ENCODE peak calls at places on chromosomes 2 and 18, in six cellular contexts. H is heart right ventricle, A is PC-9, G is ovary, P is tibial nerve, R is lower lobe of right lung. Z is an unnamed sample.

GRCh38 chr2:147449323-147450080 is 395.3 kb upstream of the ACVR2A start:
- DNase-seq in H (no peak), A (no peak), G (no peak), P (no peak), R (no peak), Z (no peak)

GRCh38 chr2:96962567-96963203 is 23.7 kb downstream of the FAM178B start:
- DNase-seq in H (no peak), A (no peak), G (no peak), P (no peak), R (no peak), Z (peak)

GRCh38 chr2:20955277-20956026 is 88.4 kb downstream of the APOB start:
- DNase-seq in H (no peak), A (no peak), G (no peak), P (no peak), R (no peak), Z (no peak)

GRCh38 chr2:180056367-180057118 is 49.4 kb upstream of the CWC22 start:
- DNase-seq in H (no peak), A (no peak), G (no peak), P (no peak), R (no peak), Z (no peak)

GRCh38 chr2:128791983-128792315 is 473.3 kb upstream of the HS6ST1 start:
- DNase-seq in H (no peak), A (no peak), G (no peak), P (no peak), R (no peak), Z (no peak)

GRCh38 chr2:113117594-113118262 is 9.7 kb upstream of the IL1RN start:
- DNase-seq in H (no peak), A (peak), G (no peak), P (no peak), R (peak), Z (no peak)

GRCh38 chr2:190879474-190880373 is 897 bp upstream of the GLS start:
- DNase-seq in H (no peak), A (no peak), G (no peak), P (no peak), R (no peak), Z (no peak)

GRCh38 chr18:80183273-80184050 is 63.9 kb downstream of the PARD6G start:
- DNase-seq in H (no peak), A (no peak), G (no peak), P (no peak), R (no peak), Z (no peak)

GRCh38 chr18:42882146-42882545 is 233.3 kb downstream of the RIT2 start:
- DNase-seq in H (no peak), A (no peak), G (no peak), P (no peak), R (no peak), Z (no peak)

GRCh38 chr18:8938817-8939216 is 163.7 kb upstream of the NDUFV2 start:
- DNase-seq in H (no peak), A (no peak), G (no peak), P (no peak), R (no peak), Z (peak)

GRCh38 chr2:239245872-239246701 is 154.7 kb downstream of the HDAC4 start:
- DNase-seq in H (no peak), A (peak), G (peak), P (no peak), R (no peak), Z (no peak)

GRCh38 chr2:138095336-138095735 is 131.1 kb downstream of the HNMT start:
- DNase-seq in H (no peak), A (no peak), G (no peak), P (no peak), R (no peak), Z (no peak)

GRCh38 chr2:133264951-133265949 is 303.0 kb downstream of the NCKAP5 start:
- DNase-seq in H (peak), A (no peak), G (peak), P (no peak), R (peak), Z (no peak)

GRCh38 chr2:42098571-42099430 is 51.0 kb downstream of the PKDCC start:
- DNase-seq in H (no peak), A (no peak), G (no peak), P (no peak), R (peak), Z (no peak)

GRCh38 chr2:20450201-20451108 is 3.6 kb downstream of the RHOB start:
- DNase-seq in H (peak), A (no peak), G (peak), P (peak), R (no peak), Z (no peak)

GRCh38 chr18:49360582-49360981 is 99.9 kb downstream of the DYM start:
- DNase-seq in H (no peak), A (no peak), G (no peak), P (no peak), R (no peak), Z (no peak)

GRCh38 chr18:66682855-66683322 is 79.0 kb upstream of the CDH19 start:
- DNase-seq in H (no peak), A (no peak), G (no peak), P (no peak), R (no peak), Z (no peak)

GRCh38 chr2:147076634-147077033 is 768.2 kb upstream of the ACVR2A start:
- DNase-seq in H (no peak), A (no peak), G (no peak), P (no peak), R (no peak), Z (no peak)

GRCh38 chr18:52054301-52054700 is 285.7 kb upstream of the DCC start:
- DNase-seq in H (no peak), A (no peak), G (no peak), P (no peak), R (no peak), Z (no peak)

GRCh38 chr2:106061971-106062370 is 132.1 kb downstream of the UXS1 start:
- DNase-seq in H (no peak), A (no peak), G (no peak), P (no peak), R (no peak), Z (no peak)

GRCh38 chr18:77209587-77209986 is 40.1 kb upstream of the GALR1 start:
- DNase-seq in H (no peak), A (no peak), G (no peak), P (no peak), R (no peak), Z (no peak)

GRCh38 chr2:119029297-119029696 is 87.3 kb downstream of the MARCO start:
- DNase-seq in H (no peak), A (no peak), G (no peak), P (no peak), R (no peak), Z (no peak)

GRCh38 chr2:229910832-229911412 is 10.9 kb downstream of the TRIP12 start:
- DNase-seq in H (no peak), A (no peak), G (no peak), P (no peak), R (no peak), Z (peak)

GRCh38 chr2:37555457-37555856 is 116.0 kb downstream of the CDC42EP3 start:
- DNase-seq in H (peak), A (no peak), G (no peak), P (no peak), R (peak), Z (peak)

GRCh38 chr2:183105402-183106134 is 18.7 kb upstream of the NUP35 start:
- DNase-seq in H (no peak), A (no peak), G (no peak), P (no peak), R (no peak), Z (no peak)

GRCh38 chr2:196279496-196279895 is 108.1 kb upstream of the STK17B start:
- DNase-seq in H (no peak), A (no peak), G (no peak), P (no peak), R (no peak), Z (no peak)

GRCh38 chr2:28269019-28269784 is 123.5 kb upstream of the FOSL2 start:
- DNase-seq in H (no peak), A (peak), G (no peak), P (no peak), R (no peak), Z (no peak)

GRCh38 chr2:25029183-25029554 is 12.7 kb upstream of the EFR3B start:
- DNase-seq in H (no peak), A (no peak), G (no peak), P (no peak), R (no peak), Z (no peak)

GRCh38 chr2:166768393-166769123 is 119.7 kb upstream of the XIRP2 start:
- DNase-seq in H (no peak), A (no peak), G (no peak), P (no peak), R (no peak), Z (no peak)

GRCh38 chr2:98822301-98823164 is 91.6 kb upstream of the MGAT4A start:
- DNase-seq in H (peak), A (no peak), G (peak), P (no peak), R (peak), Z (no peak)

GRCh38 chr2:65063426-65063825 is 7.2 kb downstream of the CEP68 start:
- DNase-seq in H (no peak), A (no peak), G (no peak), P (no peak), R (no peak), Z (no peak)

GRCh38 chr18:12659904-12660605 is 2.1 kb upstream of the SPIRE1 start:
- DNase-seq in H (no peak), A (peak), G (peak), P (no peak), R (no peak), Z (peak)

GRCh38 chr18:59477849-59478248 is 118.8 kb upstream of the LMAN1 start:
- DNase-seq in H (no peak), A (no peak), G (no peak), P (no peak), R (no peak), Z (no peak)

GRCh38 chr2:109174626-109175349 is 45.8 kb downstream of the SH3RF3 start:
- DNase-seq in H (no peak), A (no peak), G (no peak), P (no peak), R (no peak), Z (no peak)

GRCh38 chr2:109174214-109174613 is 45.2 kb downstream of the SH3RF3 start:
- DNase-seq in H (no peak), A (no peak), G (no peak), P (no peak), R (no peak), Z (no peak)

GRCh38 chr2:109176928-109177327 is 47.9 kb downstream of the SH3RF3 start:
- DNase-seq in H (no peak), A (no peak), G (no peak), P (no peak), R (no peak), Z (no peak)

GRCh38 chr2:109176489-109176888 is 47.5 kb downstream of the SH3RF3 start:
- DNase-seq in H (no peak), A (no peak), G (no peak), P (no peak), R (no peak), Z (no peak)

GRCh38 chr2:109175350-109175678 is 46.3 kb downstream of the SH3RF3 start:
- DNase-seq in H (no peak), A (no peak), G (no peak), P (no peak), R (no peak), Z (no peak)
- H3K27ac ChIP-seq in H (no peak), A (no peak), G (no peak), P (no peak), R (no peak), Z (no peak)

GRCh38 chr2:213627054-213627710 is 342.9 kb downstream of the SPAG16 start:
- DNase-seq in H (no peak), A (no peak), G (no peak), P (no peak), R (no peak), Z (no peak)
- TF ChIP-seq CTCF in H (no peak), A (no peak), G (no peak), P (no peak), R (no peak), Z (no peak)

GRCh38 chr2:85421706-85422457 is 3.4 kb downstream of the SH2D6 start:
- DNase-seq in H (no peak), A (no peak), G (no peak), P (no peak), R (no peak), Z (no peak)
- H3K27ac ChIP-seq in H (peak), A (peak), G (no peak), P (peak), R (peak), Z (peak)

DNA sequence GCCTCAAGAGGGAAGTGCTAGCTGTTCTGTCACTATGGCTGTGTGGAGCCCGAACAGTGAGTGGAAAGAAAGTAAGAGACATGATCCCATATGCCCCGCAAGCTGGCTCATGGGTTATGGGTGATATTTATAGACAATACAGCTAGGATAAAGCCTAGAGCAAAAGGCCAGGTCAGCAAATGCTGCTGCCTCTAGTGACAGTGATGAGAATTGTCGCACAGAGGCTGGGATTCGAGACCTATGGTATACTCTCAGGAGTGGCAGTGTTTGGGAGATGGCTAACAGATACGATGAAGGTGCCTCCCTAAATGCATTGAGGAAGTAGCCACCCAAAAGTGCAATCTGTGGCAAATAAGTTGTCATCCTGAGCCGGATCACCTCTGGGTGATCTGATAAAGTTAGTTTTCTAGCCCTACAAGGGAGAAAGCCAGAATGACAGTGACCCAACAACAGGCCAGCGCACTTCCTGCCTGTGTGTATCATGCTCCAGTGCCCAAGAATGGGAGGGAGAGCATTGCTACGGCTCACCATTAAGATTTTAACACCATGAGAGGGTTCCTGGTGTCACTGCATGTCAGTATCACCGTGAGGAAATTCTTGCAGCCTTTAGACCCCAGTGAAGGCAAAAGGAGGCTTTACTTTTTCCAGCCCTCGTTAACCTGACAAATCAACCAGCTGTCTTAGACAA is 92.3 kb upstream of the TGFA start:
- DNase-seq in H (no peak), A (peak), G (no peak), P (no peak), R (no peak), Z (peak)
- TF ChIP-seq CTCF in H (peak), A (peak), G (no peak), P (no peak), R (no peak), Z (peak)

GRCh38 chr2:240584486-240585031 is 2.0 kb upstream of the CAPN10 start:
- DNase-seq in H (peak), A (no peak), G (no peak), P (no peak), R (peak), Z (peak)
- H3K27ac ChIP-seq in H (peak), A (no peak), G (no peak), P (peak), R (peak), Z (peak)

GRCh38 chr2:170365003-170365402 is 187.1 kb downstream of the MYO3B start:
- DNase-seq in H (no peak), A (no peak), G (no peak), P (no peak), R (no peak), Z (no peak)

GRCh38 chr2:170361359-170361936 is 183.5 kb downstream of the MYO3B start:
- DNase-seq in H (no peak), A (peak), G (no peak), P (no peak), R (no peak), Z (peak)

GRCh38 chr2:170360546-170361358 is 182.8 kb downstream of the MYO3B start:
- DNase-seq in H (no peak), A (no peak), G (no peak), P (no peak), R (no peak), Z (no peak)

GRCh38 chr2:170362313-170362795 is 184.4 kb downstream of the MYO3B start:
- DNase-seq in H (no peak), A (no peak), G (no peak), P (no peak), R (no peak), Z (no peak)

GRCh38 chr2:170362895-170363582 is 185.1 kb downstream of the MYO3B start:
- DNase-seq in H (no peak), A (no peak), G (no peak), P (no peak), R (no peak), Z (no peak)
- TF ChIP-seq CTCF in H (no peak), A (no peak), G (no peak), P (no peak), R (no peak), Z (no peak)

GRCh38 chr2:127638361-127639110 is 7.4 kb upstream of the GPR17 start:
- DNase-seq in H (peak), A (peak), G (no peak), P (no peak), R (no peak), Z (peak)
- H3K27ac ChIP-seq in H (peak), A (peak), G (no peak), P (peak), R (peak), Z (no peak)

GRCh38 chr2:85843543-85843942 is 45.2 kb downstream of the ST3GAL5 start:
- DNase-seq in H (no peak), A (no peak), G (no peak), P (no peak), R (no peak), Z (peak)
- TF ChIP-seq CTCF in H (peak), A (peak), G (no peak), P (peak), R (peak), Z (peak)

GRCh38 chr18:44568343-44568742 is 112.3 kb upstream of the SETBP1 start:
- DNase-seq in H (no peak), A (no peak), G (no peak), P (no peak), R (no peak), Z (no peak)
- H3K27ac ChIP-seq in H (no peak), A (no peak), G (no peak), P (no peak), R (no peak), Z (no peak)

DNA sequence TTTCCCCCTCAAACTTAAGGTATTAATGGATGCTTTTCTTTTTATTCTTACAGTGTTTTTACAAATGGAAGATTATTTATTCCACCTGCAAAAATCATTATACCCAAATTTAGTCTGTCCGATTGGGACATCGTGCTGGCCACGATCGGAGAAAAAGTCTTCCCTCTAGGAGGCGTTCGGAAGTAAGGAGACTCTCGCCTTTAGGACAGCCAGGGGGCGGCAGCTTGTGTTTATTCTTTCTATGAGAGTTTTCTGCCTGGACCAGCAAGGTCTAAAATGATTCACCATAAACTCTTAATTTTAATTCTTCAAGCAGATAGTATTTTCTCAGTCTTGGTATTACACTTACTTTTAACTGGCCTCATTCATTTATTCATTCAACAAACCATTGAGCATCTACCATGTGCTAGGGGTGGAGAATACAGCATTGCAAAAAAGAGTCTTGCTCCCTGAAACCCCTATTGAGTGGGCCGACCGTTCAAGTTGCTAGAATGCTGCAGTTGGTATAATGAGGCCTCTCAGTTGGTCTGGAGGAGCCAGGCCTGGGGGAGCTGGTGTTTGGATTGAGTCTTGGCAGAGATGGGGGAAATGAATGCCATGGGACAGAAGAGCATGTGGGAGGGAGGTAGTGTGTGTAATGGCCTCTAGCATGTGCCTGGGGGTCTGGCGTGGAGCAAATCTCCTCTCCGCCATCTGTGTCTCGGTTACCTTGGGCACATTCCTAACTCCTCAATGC is 38.7 kb downstream of the DCDC2C start:
- DNase-seq in H (no peak), A (no peak), G (no peak), P (no peak), R (no peak), Z (no peak)
- TF ChIP-seq CTCF in H (no peak), A (no peak), G (no peak), P (no peak), R (no peak), Z (no peak)